ENCODE peak calls at places on chromosomes 4 and X, in five cellular contexts. C, X, Z, P and I are unnamed samples. For H3K36me3, the result is how much of the 10 kb centered on the place peaks cover.

GRCh38 chr4:67288964-67289363 is 256.3 kb downstream of the CENPC start:
- DNase-seq in C (no peak), X (no peak), Z (no peak), P (no peak), I (peak)

GRCh38 chr4:137359691-137360315 is 172.5 kb downstream of the PCDH18 start:
- DNase-seq in C (no peak), X (no peak), Z (no peak), P (peak), I (no peak)

GRCh38 chrX:113726009-113726408 is 857.9 kb upstream of the HTR2C start:
- DNase-seq in C (no peak), X (no peak), Z (no peak), P (no peak), I (no peak)

GRCh38 chr4:5045099-5045498 is 6.2 kb upstream of the STK32B start:
- DNase-seq in C (no peak), X (no peak), Z (no peak), P (peak), I (peak)

GRCh38 chrX:10619311-10620015 is 922 bp downstream of the MID1 start:
- DNase-seq in C (no peak), X (no peak), Z (no peak), P (peak), I (peak)

GRCh38 chr4:53196195-53196641 is 169.6 kb downstream of the SCFD2 start:
- DNase-seq in C (no peak), X (no peak), Z (no peak), P (peak), I (no peak)

GRCh38 chr4:127505203-127505602 is 127.6 kb upstream of the INTU start:
- DNase-seq in C (no peak), X (no peak), Z (no peak), P (peak), I (peak)

GRCh38 chr4:139950568-139950967 is 203.4 kb downstream of the MAML3 start:
- DNase-seq in C (no peak), X (peak), Z (no peak), P (peak), I (peak)

GRCh38 chr4:139986621-139987510 is 167.1 kb downstream of the MAML3 start:
- DNase-seq in C (no peak), X (no peak), Z (no peak), P (peak), I (no peak)

GRCh38 chr4:185183622-185184281 is 20.0 kb downstream of the CFAP97 start:
- DNase-seq in C (peak), X (no peak), Z (peak), P (peak), I (peak)

GRCh38 chrX:56800801-56801200 is 71.8 kb downstream of the NBDY start:
- DNase-seq in C (no peak), X (no peak), Z (no peak), P (no peak), I (no peak)

GRCh38 chr4:101599620-101600019 is 190.9 kb upstream of the BANK1 start:
- DNase-seq in C (no peak), X (no peak), Z (no peak), P (peak), I (peak)

GRCh38 chr4:158122501-158122900 is 50.3 kb downstream of the GASK1B start:
- DNase-seq in C (no peak), X (no peak), Z (no peak), P (peak), I (no peak)

GRCh38 chr4:127965803-127966175 is 583 bp downstream of the ABHD18 start:
- DNase-seq in C (no peak), X (peak), Z (peak), P (peak), I (peak)

GRCh38 chr4:4704267-4704666 is 155.2 kb upstream of the MSX1 start:
- DNase-seq in C (no peak), X (no peak), Z (no peak), P (peak), I (no peak)

GRCh38 chr4:15855804-15856475 is 77.8 kb downstream of the CD38 start:
- DNase-seq in C (no peak), X (no peak), Z (peak), P (no peak), I (peak)

GRCh38 chrX:47577424-47577823 is 4.8 kb upstream of the TIMP1 start:
- DNase-seq in C (no peak), X (no peak), Z (no peak), P (no peak), I (no peak)

GRCh38 chr4:153639556-153640475 is 44.3 kb upstream of the TLR2 start:
- DNase-seq in C (no peak), X (no peak), Z (no peak), P (no peak), I (no peak)

GRCh38 chr4:153638011-153638410 is 46.1 kb upstream of the TLR2 start:
- DNase-seq in C (no peak), X (no peak), Z (no peak), P (no peak), I (no peak)

GRCh38 chr4:153638999-153639398 is 45.1 kb upstream of the TLR2 start:
- DNase-seq in C (no peak), X (no peak), Z (no peak), P (no peak), I (no peak)

GRCh38 chr4:153634737-153635353 is 49.2 kb upstream of the TLR2 start:
- DNase-seq in C (no peak), X (no peak), Z (no peak), P (peak), I (no peak)

DNA sequence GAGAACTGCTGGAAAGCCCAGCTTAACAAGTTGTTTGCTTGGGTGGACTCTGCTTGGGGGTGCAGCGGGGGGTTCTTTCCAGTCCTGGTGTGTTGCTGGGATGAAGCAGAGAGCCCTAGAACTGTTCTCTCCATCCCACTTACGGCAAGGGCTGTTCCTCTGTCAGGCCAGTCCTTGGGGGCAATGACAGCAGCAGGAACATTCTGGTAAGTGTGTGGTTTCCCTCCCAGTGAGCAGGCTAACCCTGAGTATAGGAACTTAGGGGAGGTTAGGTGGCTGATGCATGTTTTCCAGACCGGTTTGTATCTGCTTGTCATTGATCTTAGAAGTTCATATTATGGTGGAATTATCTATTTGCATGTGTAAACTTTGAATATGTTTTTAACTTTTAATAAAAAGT is 46.9 kb upstream of the TLR2 start:
- DNase-seq in C (no peak), X (no peak), Z (no peak), P (no peak), I (no peak)
- H3K36me3 ChIP-seq in C (under half), X (under half), Z (half or more), P (under half), I (under half)

GRCh38 chr4:113502883-113503282 is 258.7 kb downstream of the CAMK2D start:
- DNase-seq in C (no peak), X (no peak), Z (no peak), P (no peak), I (no peak)
- H3K36me3 ChIP-seq in C (under half), X (under half), Z (under half), P (under half), I (under half)

GRCh38 chrX:78129714-78130113 is 9.7 kb downstream of the TAF9B start:
- DNase-seq in C (no peak), X (no peak), Z (no peak), P (no peak), I (no peak)

GRCh38 chrX:78131117-78131516 is 8.3 kb downstream of the TAF9B start:
- DNase-seq in C (no peak), X (no peak), Z (no peak), P (no peak), I (no peak)

GRCh38 chrX:78125148-78125547 is 14.3 kb downstream of the TAF9B start:
- DNase-seq in C (no peak), X (no peak), Z (no peak), P (no peak), I (no peak)

GRCh38 chrX:78133561-78133960 is 5.9 kb downstream of the TAF9B start:
- DNase-seq in C (no peak), X (no peak), Z (no peak), P (no peak), I (no peak)

GRCh38 chrX:78130396-78130795 is 9.1 kb downstream of the TAF9B start:
- DNase-seq in C (no peak), X (no peak), Z (no peak), P (no peak), I (no peak)
- H3K36me3 ChIP-seq in C (under half), X (under half), Z (under half), P (half or more), I (under half)

DNA sequence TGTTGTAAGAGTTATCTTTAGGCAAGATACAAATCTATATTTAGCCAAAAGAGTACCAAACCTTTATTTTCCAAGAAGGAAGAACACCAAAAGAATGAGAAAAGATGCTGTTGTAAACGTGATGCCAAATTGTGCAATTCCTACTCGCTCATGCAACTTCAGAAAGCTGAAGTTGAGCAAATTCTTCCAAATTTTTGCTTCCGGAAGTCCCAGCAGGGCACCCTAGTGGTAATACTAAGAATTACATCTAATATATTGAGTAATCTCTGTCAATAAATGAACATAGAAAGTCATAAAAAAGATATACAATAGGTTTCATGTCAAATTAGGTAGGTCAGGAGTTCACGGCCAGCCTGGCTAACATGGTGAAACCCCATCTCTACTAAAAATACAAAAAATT is 36.0 kb upstream of the SMARCAD1 start:
- DNase-seq in C (no peak), X (no peak), Z (no peak), P (peak), I (no peak)
- H3K36me3 ChIP-seq in C (under half), X (under half), Z (under half), P (under half), I (under half)

GRCh38 chrX:14779589-14779988 is 93.3 kb downstream of the FANCB start:
- DNase-seq in C (no peak), X (no peak), Z (no peak), P (no peak), I (no peak)

GRCh38 chrX:14776901-14777300 is 96.0 kb downstream of the FANCB start:
- DNase-seq in C (no peak), X (no peak), Z (no peak), P (no peak), I (peak)

GRCh38 chrX:14777484-14777883 is 95.4 kb downstream of the FANCB start:
- DNase-seq in C (no peak), X (no peak), Z (no peak), P (peak), I (no peak)
- H3K36me3 ChIP-seq in C (under half), X (under half), Z (under half), P (under half), I (under half)

GRCh38 chr4:38686682-38687081 is 22.7 kb downstream of the KLF3 start:
- DNase-seq in C (no peak), X (no peak), Z (no peak), P (no peak), I (no peak)
- H3K36me3 ChIP-seq in C (half or more), X (under half), Z (half or more), P (under half), I (under half)

GRCh38 chr4:82823062-82823461 is 24.5 kb upstream of the SCD5 start:
- DNase-seq in C (no peak), X (no peak), Z (no peak), P (peak), I (peak)

GRCh38 chr4:82820689-82821088 is 22.1 kb upstream of the SCD5 start:
- DNase-seq in C (no peak), X (no peak), Z (no peak), P (peak), I (no peak)

GRCh38 chr4:82825425-82825824 is 26.8 kb upstream of the SCD5 start:
- DNase-seq in C (no peak), X (no peak), Z (no peak), P (no peak), I (no peak)
- H3K36me3 ChIP-seq in C (half or more), X (under half), Z (half or more), P (half or more), I (half or more)

DNA sequence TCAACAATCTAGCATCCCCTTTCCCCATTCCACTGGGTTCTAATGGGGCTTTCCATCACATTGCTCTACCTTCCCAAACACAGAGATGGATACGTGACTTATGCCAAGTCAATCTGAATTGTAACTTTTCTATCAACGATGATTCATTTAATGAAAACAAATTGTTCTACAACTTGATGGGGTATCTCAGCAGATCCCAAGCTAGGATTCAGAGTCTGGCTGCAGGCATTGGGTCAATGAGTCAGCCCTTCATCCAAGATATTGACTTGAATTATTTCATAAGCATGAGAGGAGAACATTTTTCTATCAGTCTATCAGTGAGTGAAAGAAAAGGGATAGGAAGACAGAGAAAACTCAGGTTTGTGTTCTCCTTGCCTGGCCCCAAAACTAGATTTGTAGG is 15.0 kb upstream of the HPGDS start:
- DNase-seq in C (no peak), X (no peak), Z (no peak), P (peak), I (peak)
- H3K36me3 ChIP-seq in C (under half), X (under half), Z (under half), P (under half), I (under half)

GRCh38 chr4:186701788-186702187 is 21.9 kb downstream of the FAT1 start:
- DNase-seq in C (no peak), X (no peak), Z (no peak), P (no peak), I (no peak)

GRCh38 chr4:186702940-186703339 is 20.7 kb downstream of the FAT1 start:
- DNase-seq in C (no peak), X (no peak), Z (no peak), P (no peak), I (no peak)

GRCh38 chr4:186703510-186703909 is 20.1 kb downstream of the FAT1 start:
- DNase-seq in C (no peak), X (no peak), Z (no peak), P (no peak), I (no peak)

GRCh38 chr4:186702297-186702696 is 21.4 kb downstream of the FAT1 start:
- DNase-seq in C (no peak), X (no peak), Z (no peak), P (no peak), I (no peak)

GRCh38 chr4:186704059-186704458 is 19.6 kb downstream of the FAT1 start:
- DNase-seq in C (no peak), X (no peak), Z (no peak), P (no peak), I (no peak)
- H3K36me3 ChIP-seq in C (under half), X (under half), Z (under half), P (under half), I (under half)

GRCh38 chr4:1337951-1338751 is 8.9 kb upstream of the UVSSA start:
- DNase-seq in C (no peak), X (no peak), Z (no peak), P (no peak), I (no peak)
- H3K36me3 ChIP-seq in C (half or more), X (under half), Z (half or more), P (under half), I (half or more)